ENCODE peak calls at places on chromosome X, in four cellular contexts. E, F, I and J are unnamed samples.

GRCh38 chrX:106912864-106913263 is 7.3 kb upstream of the CLDN2 start:
- DNase-seq in E (peak; percentile 57), F (no peak), I (no peak), J (no peak)

GRCh38 chrX:130121505-130121800 is 11.2 kb upstream of the ELF4 start:
- DNase-seq in E (no peak), F (no peak), I (no peak), J (no peak)

GRCh38 chrX:111352424-111352823 is 59.6 kb downstream of the DCX start:
- DNase-seq in E (no peak), F (peak; percentile 46), I (peak; percentile 61), J (no peak)

GRCh38 chrX:64093761-64094160 is 111.7 kb downstream of the AMER1 start:
- DNase-seq in E (peak; percentile 4), F (no peak), I (no peak), J (peak; percentile 3)

GRCh38 chrX:23501974-23502373 is 165.3 kb upstream of the PRDX4 start:
- DNase-seq in E (no peak), F (no peak), I (peak; percentile 12), J (no peak)

GRCh38 chrX:9566150-9566621 is 101.3 kb downstream of the TBL1X start:
- DNase-seq in E (peak; percentile 91), F (peak; percentile 65), I (peak; percentile 68), J (no peak)

GRCh38 chrX:20547649-20548051 is 280.9 kb upstream of the RPS6KA3 start:
- DNase-seq in E (peak; percentile 68), F (no peak), I (peak; percentile 11), J (no peak)

GRCh38 chrX:123814343-123814742 is 45.5 kb upstream of the XIAP start:
- DNase-seq in E (no peak), F (no peak), I (no peak), J (no peak)

GRCh38 chrX:25079020-25079419 is 63.3 kb upstream of the ARX start:
- DNase-seq in E (no peak), F (no peak), I (no peak), J (no peak)

GRCh38 chrX:23773601-23774175 is 9.3 kb upstream of the SAT1 start:
- DNase-seq in E (no peak), F (no peak), I (peak; percentile 33), J (no peak)

GRCh38 chrX:48933757-48934156 is 14.9 kb upstream of the PIM2 start:
- DNase-seq in E (no peak), F (no peak), I (no peak), J (no peak)

GRCh38 chrX:153582896-153583295 is 16.0 kb downstream of the CCNQ start:
- DNase-seq in E (peak; percentile 37), F (no peak), I (peak; percentile 43), J (no peak)

GRCh38 chrX:132491191-132491590 is 2.4 kb upstream of the MBNL3 start:
- DNase-seq in E (no peak), F (no peak), I (peak; percentile 61), J (no peak)
- TF ChIP-seq CTCF in E (no peak), F (no peak), I (peak; percentile 56), J (no peak)

GRCh38 chrX:114165537-114165936 is 418.3 kb upstream of the HTR2C start:
- DNase-seq in E (no peak), F (no peak), I (no peak), J (no peak)

GRCh38 chrX:114166601-114167000 is 417.3 kb upstream of the HTR2C start:
- DNase-seq in E (no peak), F (no peak), I (no peak), J (no peak)

DNA sequence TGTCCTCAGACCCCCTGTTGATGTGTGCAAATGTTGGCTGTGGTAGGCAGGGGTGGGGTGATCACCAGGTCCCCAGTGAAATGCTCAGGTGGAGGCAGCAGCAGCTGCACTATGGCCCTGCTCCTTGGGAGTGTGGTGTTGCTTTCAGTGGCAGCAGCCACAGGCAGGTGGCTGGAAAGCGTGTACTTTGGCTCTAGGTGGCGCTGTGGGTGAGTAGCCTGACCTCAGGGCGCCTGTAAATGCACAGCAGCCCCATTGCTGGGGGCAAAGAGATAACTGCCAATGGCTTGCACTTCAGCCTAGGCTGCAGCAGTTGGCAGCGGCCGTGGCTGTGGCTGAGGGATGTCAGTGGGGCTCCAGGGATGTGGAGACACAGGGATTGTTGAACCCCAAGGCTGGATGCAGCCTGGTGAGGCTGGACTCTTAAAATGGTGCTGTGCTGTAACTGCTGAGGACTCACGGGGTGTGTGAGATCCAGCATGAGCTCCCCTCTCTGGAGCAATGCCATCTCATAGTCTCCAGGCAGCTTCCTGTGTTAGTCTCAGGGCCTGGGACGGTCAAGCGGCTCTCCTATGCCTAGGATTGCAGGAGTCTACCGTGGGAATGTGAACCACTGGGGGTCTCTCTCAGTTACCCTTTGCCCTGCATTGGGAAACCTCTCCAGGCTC is 421.7 kb upstream of the HTR2C start:
- DNase-seq in E (no peak), F (no peak), I (no peak), J (peak; percentile 15)
- TF ChIP-seq CTCF in E (no peak), F (no peak), I (no peak), J (no peak)

GRCh38 chrX:45830343-45830742 is 629.7 kb upstream of the DIPK2B start:
- DNase-seq in E (no peak), F (no peak), I (no peak), J (no peak)

GRCh38 chrX:45822124-45822523 is 621.4 kb upstream of the DIPK2B start:
- DNase-seq in E (no peak), F (no peak), I (no peak), J (no peak)

GRCh38 chrX:45818913-45819312 is 618.2 kb upstream of the DIPK2B start:
- DNase-seq in E (no peak), F (no peak), I (no peak), J (no peak)

DNA sequence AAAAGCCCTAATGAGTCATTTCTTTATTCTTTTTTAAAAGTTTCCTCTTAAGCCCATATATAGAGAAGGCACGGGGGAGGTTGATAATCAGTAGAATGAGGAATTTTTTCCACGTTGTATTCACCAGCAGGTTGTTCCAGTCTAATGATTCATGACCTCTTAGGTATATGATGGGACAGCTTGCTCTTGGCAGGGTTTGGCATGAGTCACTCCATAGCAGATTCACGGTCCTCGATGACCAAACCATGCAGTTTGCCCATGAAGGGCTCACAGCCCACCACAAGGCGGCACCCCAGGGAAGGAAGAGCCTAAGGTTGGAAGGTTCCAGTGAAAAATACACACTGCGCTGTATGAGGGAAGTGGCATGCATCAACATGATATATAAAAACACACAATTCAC is 623.8 kb upstream of the DIPK2B start:
- DNase-seq in E (peak; percentile 96), F (no peak), I (peak; percentile 10), J (peak; percentile 41)
- TF ChIP-seq CTCF in E (peak; percentile 81), F (no peak), I (no peak), J (peak; percentile 26)

GRCh38 chrX:140477987-140478386 is 26.9 kb downstream of the SOX3 start:
- DNase-seq in E (no peak), F (no peak), I (no peak), J (no peak)

GRCh38 chrX:140480765-140481164 is 24.1 kb downstream of the SOX3 start:
- DNase-seq in E (no peak), F (no peak), I (no peak), J (no peak)

GRCh38 chrX:140475025-140475424 is 29.8 kb downstream of the SOX3 start:
- DNase-seq in E (no peak), F (no peak), I (no peak), J (no peak)
- TF ChIP-seq CTCF in E (no peak), F (no peak), I (no peak), J (no peak)

GRCh38 chrX:54439967-54440871 is at the start of gene TSR2:
- DNase-seq in E (peak; percentile 87), F (peak; percentile 86), I (peak; percentile 88), J (peak; percentile 71)
- TF ChIP-seq CTCF in E (peak; percentile 40), F (no peak), I (peak; percentile 5), J (no peak)

DNA sequence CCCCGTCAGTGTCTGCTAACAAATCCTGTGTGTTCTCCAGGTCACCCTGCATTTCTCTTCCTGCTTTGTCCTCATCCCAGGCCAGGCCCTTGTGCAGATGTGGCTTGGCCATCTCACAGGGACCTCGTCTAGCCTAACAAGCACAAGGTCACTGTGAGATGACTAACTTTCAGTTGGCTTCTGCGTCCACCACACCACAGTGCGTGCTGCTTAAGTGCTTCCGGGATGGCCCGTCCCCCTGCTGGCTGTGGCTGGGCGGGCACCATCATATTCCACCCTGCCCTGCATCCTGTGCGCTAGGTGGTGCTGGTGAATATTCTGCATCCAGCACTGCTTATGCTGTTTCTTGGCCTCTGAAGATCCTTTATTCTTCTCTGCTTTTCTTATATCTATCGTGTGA is 33.8 kb downstream of the RBBP7 start:
- DNase-seq in E (peak; percentile 13), F (peak; percentile 59), I (peak; percentile 37), J (peak; percentile 43)
- TF ChIP-seq CTCF in E (peak; percentile 49), F (peak; percentile 20), I (peak; percentile 48), J (peak; percentile 54)

DNA sequence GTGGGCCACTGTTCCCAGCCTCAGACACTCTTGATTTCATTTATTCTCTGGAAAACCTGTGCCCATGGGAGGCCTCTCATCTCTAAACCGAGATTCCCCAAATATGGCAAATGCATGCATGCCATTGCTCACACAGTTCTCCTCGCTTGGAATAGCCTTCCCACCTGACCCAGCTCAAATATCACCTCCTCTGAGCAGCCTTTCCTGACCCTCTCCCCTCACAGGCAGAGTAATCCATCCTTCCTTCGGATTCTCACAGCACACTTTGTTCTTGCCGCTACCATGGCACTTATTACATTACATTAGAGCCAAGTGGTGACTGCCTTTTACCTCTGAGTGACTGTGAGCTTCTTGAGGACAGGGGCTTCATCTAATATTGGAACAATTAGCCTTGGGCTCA is 209.5 kb downstream of the HS6ST2 start:
- DNase-seq in E (no peak), F (no peak), I (no peak), J (no peak)
- TF ChIP-seq CTCF in E (no peak), F (no peak), I (no peak), J (no peak)